ENCODE peak calls at places on chromosomes 13 and 19, in five cellular contexts. P is IMR-90, S is ovary, X is HEK293T, H is foreskin fibroblast. Q is an unnamed sample.

GRCh38 chr13:40813662-40814454 is 24.4 kb downstream of the SLC25A15 start:
- DNase-seq in X (peak), P (peak), H (peak), S (no peak), Q (no peak)

GRCh38 chr13:113383089-113383488 is 19.2 kb upstream of the GRTP1 start:
- DNase-seq in P (no peak), S (no peak), H (no peak), X (no peak), Q (no peak)

GRCh38 chr13:98556968-98557591 is 19.8 kb downstream of the STK24 start:
- DNase-seq in S (no peak), H (no peak), P (peak), X (no peak), Q (no peak)

GRCh38 chr19:33403973-33404304 is 30.4 kb downstream of the CEBPG start:
- DNase-seq in P (no peak), S (peak), X (no peak), H (no peak), Q (no peak)

GRCh38 chr19:8517551-8518442 is 3.8 kb upstream of the ZNF414 start:
- DNase-seq in X (no peak), P (no peak), S (no peak), H (peak), Q (no peak)

GRCh38 chr13:30681489-30682242 is 53.7 kb upstream of the ALOX5AP start:
- DNase-seq in P (peak), H (peak), X (no peak), S (no peak), Q (no peak)

GRCh38 chr13:24043590-24044350 is 116.8 kb upstream of the SPATA13 start:
- DNase-seq in X (no peak), H (peak), S (no peak), P (no peak), Q (no peak)

GRCh38 chr13:91817250-91817649 is 418.8 kb downstream of the GPC5 start:
- DNase-seq in X (peak), P (peak), H (no peak), S (no peak), Q (no peak)

GRCh38 chr19:35288843-35289355 is 3.1 kb upstream of the MAG start:
- DNase-seq in P (no peak), S (no peak), X (no peak), H (no peak), Q (no peak)

GRCh38 chr13:52600666-52601065 is 41.6 kb upstream of the HNRNPA1L2 start:
- DNase-seq in H (no peak), S (no peak), X (no peak), P (no peak), Q (no peak)

GRCh38 chr13:99894105-99894504 is 77.5 kb downstream of the ZIC5 start:
- DNase-seq in P (no peak), X (no peak), H (no peak), S (no peak), Q (no peak)

GRCh38 chr13:44211286-44211685 is 162.3 kb upstream of the SERP2 start:
- DNase-seq in P (no peak), H (no peak), X (no peak), S (no peak), Q (no peak)

GRCh38 chr19:46256855-46257254 is 27.3 kb downstream of the IGFL1 start:
- DNase-seq in H (peak), P (peak), X (no peak), S (no peak), Q (no peak)

GRCh38 chr19:37362733-37363132 is 8.2 kb upstream of the ZNF527 start:
- DNase-seq in H (no peak), X (no peak), P (no peak), S (no peak), Q (no peak)

GRCh38 chr13:104937881-104938280 is 1597.6 kb downstream of the EFNB2 start:
- DNase-seq in X (no peak), S (no peak), P (no peak), H (no peak), Q (no peak)

GRCh38 chr13:36888645-36889044 is 31.4 kb downstream of the SMAD9 start:
- DNase-seq in X (no peak), H (no peak), P (no peak), S (no peak), Q (no peak)

GRCh38 chr13:39811696-39812095 is 156.2 kb downstream of the COG6 start:
- DNase-seq in S (no peak), H (no peak), P (no peak), X (peak), Q (no peak)

GRCh38 chr19:1045247-1045603 is 5.3 kb downstream of the ABCA7 start:
- DNase-seq in H (no peak), X (peak), S (no peak), P (no peak), Q (peak)

GRCh38 chr13:72186730-72187422 is 319.9 kb upstream of the DACH1 start:
- DNase-seq in S (no peak), X (no peak), H (no peak), P (no peak), Q (no peak)

GRCh38 chr19:17078920-17079709 is 3.5 kb downstream of the MYO9B start:
- DNase-seq in S (no peak), H (no peak), P (peak), X (no peak), Q (no peak)

GRCh38 chr19:45569619-45570421 is 14.8 kb downstream of the OPA3 start:
- DNase-seq in P (no peak), X (peak), S (no peak), H (peak), Q (peak)

GRCh38 chr13:62014299-62014698 is 598.6 kb upstream of the PCDH20 start:
- DNase-seq in S (no peak), H (no peak), P (peak), X (peak), Q (no peak)

GRCh38 chr19:38635483-38636399 is 11.7 kb upstream of the ACTN4 start:
- DNase-seq in X (no peak), H (no peak), P (no peak), S (no peak), Q (no peak)

GRCh38 chr19:30173593-30174356 is 198.4 kb upstream of the ZNF536 start:
- DNase-seq in H (no peak), X (no peak), P (no peak), S (no peak), Q (no peak)

GRCh38 chr19:10891360-10892108 is 20.2 kb downstream of the CARM1 start:
- DNase-seq in H (no peak), P (no peak), S (peak), X (no peak), Q (no peak)

GRCh38 chr19:38527466-38528136 is 90.2 kb downstream of the MAP4K1 start:
- DNase-seq in P (no peak), X (peak), H (no peak), S (no peak), Q (no peak)

GRCh38 chr19:39858541-39858940 is 12.4 kb upstream of the FBL start:
- DNase-seq in X (no peak), H (no peak), S (no peak), P (peak), Q (no peak)

GRCh38 chr19:36110487-36111199 is at the start of gene OVOL3:
- DNase-seq in H (no peak), P (no peak), S (no peak), X (no peak), Q (no peak)

GRCh38 chr19:54439174-54439851 is 9.7 kb upstream of the LENG8 start:
- DNase-seq in S (no peak), P (no peak), X (peak), H (no peak), Q (no peak)

GRCh38 chr13:21243045-21243842 is 66.8 kb downstream of the MRPL57 start:
- DNase-seq in X (no peak), P (no peak), S (no peak), H (peak), Q (no peak)

GRCh38 chr13:19185086-19185864 is 3.7 kb upstream of the TUBA3C start:
- DNase-seq in H (no peak), X (no peak), P (no peak), S (no peak), Q (no peak)

GRCh38 chr13:59038824-59039223 is 1124.9 kb downstream of the DIAPH3 start:
- DNase-seq in X (no peak), P (peak), H (no peak), S (no peak), Q (no peak)

GRCh38 chr19:49224856-49225255 is 67.3 kb downstream of the TRPM4 start:
- DNase-seq in H (peak), X (peak), S (no peak), P (peak), Q (peak)

GRCh38 chr13:72508392-72508791 is 219.0 kb downstream of the MZT1 start:
- DNase-seq in P (no peak), X (peak), S (no peak), H (no peak), Q (no peak)

GRCh38 chr13:77810430-77810829 is 108.2 kb downstream of the EDNRB start:
- DNase-seq in S (no peak), P (peak), X (peak), H (no peak), Q (no peak)

GRCh38 chr13:98307392-98307743 is 130.3 kb upstream of the RNF113B start:
- DNase-seq in P (no peak), X (no peak), H (no peak), S (no peak), Q (no peak)

GRCh38 chr13:38045278-38046048 is 175.9 kb upstream of the TRPC4 start:
- DNase-seq in P (peak), S (no peak), H (no peak), X (peak), Q (no peak)

Q was measured in naive B cell.